ENCODE peak calls at places on chromosomes 6 and 20, in seven cellular contexts. L is esophagus muscularis mucosa, Q is HepG2, V is transverse colon, T is ovary, R is H1, J is sigmoid colon. Z is an unnamed sample.
A peak's percentile ranks its signal among the peaks of the same experiment; 100 is the strongest.

GRCh38 chr6:134636221-134636830 is 313.6 kb downstream of the ALDH8A1 start:
- DNase-seq in L (no peak), Q (no peak), V (peak; percentile 26), T (no peak), R (no peak), J (no peak), Z (no peak)

GRCh38 chr20:51654495-51654894 is 112.0 kb upstream of the NFATC2 start:
- DNase-seq in L (no peak), Q (no peak), V (no peak), T (no peak), R (no peak), J (no peak), Z (no peak)

GRCh38 chr6:93423542-93423941 is 4.2 kb upstream of the EPHA7 start:
- DNase-seq in L (no peak), Q (peak; percentile 62), V (peak; percentile 37), T (peak; percentile 38), R (peak; percentile 58), J (peak; percentile 70), Z (no peak)

GRCh38 chr6:37365791-37366190 is 12.0 kb downstream of the RNF8 start:
- DNase-seq in L (no peak), Q (peak; percentile 42), V (no peak), T (no peak), R (no peak), J (no peak), Z (no peak)

GRCh38 chr6:97815413-97815812 is 532.4 kb upstream of the MMS22L start:
- DNase-seq in L (no peak), Q (no peak), V (no peak), T (no peak), R (no peak), J (no peak), Z (no peak)

GRCh38 chr20:4017051-4017702 is 1.8 kb upstream of the RNF24 start:
- DNase-seq in L (no peak), Q (no peak), V (no peak), T (no peak), R (no peak), J (no peak), Z (no peak)

GRCh38 chr20:9392892-9393857 is 121.2 kb upstream of the LAMP5 start:
- DNase-seq in L (no peak), Q (peak; percentile 31), V (peak; percentile 46), T (peak; percentile 58), R (peak; percentile 65), J (peak; percentile 82), Z (no peak)

GRCh38 chr20:17749979-17750721 is 50.4 kb downstream of the BANF2 start:
- DNase-seq in L (no peak), Q (peak; percentile 52), V (peak; percentile 28), T (peak; percentile 40), R (no peak), J (peak; percentile 76), Z (peak; percentile 86)

GRCh38 chr20:39983183-39983582 is 705.9 kb downstream of the MAFB start:
- DNase-seq in L (no peak), Q (no peak), V (no peak), T (no peak), R (no peak), J (no peak), Z (no peak)

GRCh38 chr6:107555449-107555848 is 65.5 kb downstream of the SOBP start:
- DNase-seq in L (no peak), Q (no peak), V (no peak), T (no peak), R (no peak), J (no peak), Z (no peak)

GRCh38 chr6:135299256-135299655 is 118.1 kb downstream of the MYB start:
- DNase-seq in L (no peak), Q (no peak), V (no peak), T (no peak), R (no peak), J (no peak), Z (no peak)

GRCh38 chr20:4840831-4841230 is 119.1 kb downstream of the PRND start:
- DNase-seq in L (no peak), Q (no peak), V (no peak), T (no peak), R (no peak), J (peak; percentile 0), Z (no peak)

GRCh38 chr6:139323511-139324445 is 32.0 kb upstream of the TXLNB start:
- DNase-seq in L (peak; percentile 94), Q (peak; percentile 7), V (peak; percentile 81), T (peak; percentile 82), R (peak; percentile 56), J (peak; percentile 90), Z (peak; percentile 88)

GRCh38 chr6:44918893-44919292 is 409.2 kb upstream of the RUNX2 start:
- DNase-seq in L (no peak), Q (no peak), V (no peak), T (no peak), R (no peak), J (no peak), Z (no peak)

GRCh38 chr6:149864578-149865535 is 698 bp upstream of the LRP11 start:
- DNase-seq in L (no peak), Q (peak; percentile 75), V (no peak), T (peak; percentile 73), R (no peak), J (peak; percentile 85), Z (no peak)

GRCh38 chr6:26183581-26184408 is 96.6 kb downstream of the HFE start:
- DNase-seq in L (no peak), Q (no peak), V (peak; percentile 68), T (peak; percentile 75), R (peak; percentile 82), J (peak; percentile 88), Z (no peak)

GRCh38 chr20:44736170-44737021 is 9.3 kb upstream of the KCNK15 start:
- DNase-seq in L (no peak), Q (peak; percentile 96), V (peak; percentile 44), T (peak; percentile 81), R (peak; percentile 58), J (peak; percentile 88), Z (no peak)

GRCh38 chr6:145880361-145880760 is 65.8 kb upstream of the FBXO30 start:
- DNase-seq in L (no peak), Q (no peak), V (no peak), T (no peak), R (no peak), J (no peak), Z (no peak)

GRCh38 chr6:73200735-73201134 is 24.6 kb downstream of the KHDC1L start:
- DNase-seq in L (no peak), Q (no peak), V (no peak), T (no peak), R (no peak), J (no peak), Z (no peak)

GRCh38 chr20:53263554-53264438 is 291.6 kb downstream of the TSHZ2 start:
- DNase-seq in L (no peak), Q (no peak), V (no peak), T (no peak), R (no peak), J (no peak), Z (no peak)

GRCh38 chr6:22764521-22764920 is 195.2 kb downstream of the HDGFL1 start:
- DNase-seq in L (no peak), Q (no peak), V (no peak), T (no peak), R (no peak), J (no peak), Z (no peak)

GRCh38 chr20:24962510-24962909 is 13.4 kb downstream of the CST7 start:
- DNase-seq in L (no peak), Q (no peak), V (no peak), T (no peak), R (no peak), J (peak; percentile 24), Z (no peak)

GRCh38 chr20:63405102-63405730 is 44.1 kb upstream of the CHRNA4 start:
- DNase-seq in L (no peak), Q (no peak), V (no peak), T (no peak), R (no peak), J (no peak), Z (no peak)
- H3K27me3 ChIP-seq in L (peaks cover 73% of the 10 kb centered on the region), Q (peaks cover 94% of the 10 kb centered on the region), V (no peaks in the 10 kb centered on the region), T (no peaks in the 10 kb centered on the region), R (no peaks in the 10 kb centered on the region), J (no peaks in the 10 kb centered on the region), Z (peaks cover 61% of the 10 kb centered on the region)

GRCh38 chr6:117906454-117906904 is 585 bp upstream of the SLC35F1 start:
- DNase-seq in L (no peak), Q (no peak), V (no peak), T (no peak), R (no peak), J (no peak), Z (no peak)

GRCh38 chr6:117908246-117909107 is 1.4 kb downstream of the SLC35F1 start:
- DNase-seq in L (peak; percentile 60), Q (no peak), V (no peak), T (no peak), R (no peak), J (no peak), Z (no peak)

GRCh38 chr6:117909638-117910037 is 2.6 kb downstream of the SLC35F1 start:
- DNase-seq in L (no peak), Q (no peak), V (no peak), T (no peak), R (no peak), J (no peak), Z (no peak)

GRCh38 chr6:117907600-117908245 is 659 bp downstream of the SLC35F1 start:
- DNase-seq in L (peak; percentile 34), Q (no peak), V (no peak), T (no peak), R (peak; percentile 78), J (no peak), Z (no peak)

GRCh38 chr6:117906905-117907599 is at the start of gene SLC35F1:
- DNase-seq in L (peak; percentile 84), Q (peak; percentile 5), V (no peak), T (no peak), R (peak; percentile 89), J (no peak), Z (no peak)
- TF ChIP-seq EP300 in L (no peak), Q (no peak), V (no peak), T (no peak), R (no peak), J (no peak), Z (no peak)

GRCh38 chr6:1611572-1612385 is 2.1 kb downstream of the FOXC1 start:
- DNase-seq in L (no peak), Q (peak; percentile 35), V (no peak), T (no peak), R (no peak), J (no peak), Z (no peak)
- H3K27me3 ChIP-seq in L (peaks cover 71% of the 10 kb centered on the region), Q (peaks cover 30% of the 10 kb centered on the region), V (peaks cover 92% of the 10 kb centered on the region), T (no peaks in the 10 kb centered on the region), R (peaks cover 100% of the 10 kb centered on the region), J (peaks cover 77% of the 10 kb centered on the region), Z (peaks cover 80% of the 10 kb centered on the region)

DNA sequence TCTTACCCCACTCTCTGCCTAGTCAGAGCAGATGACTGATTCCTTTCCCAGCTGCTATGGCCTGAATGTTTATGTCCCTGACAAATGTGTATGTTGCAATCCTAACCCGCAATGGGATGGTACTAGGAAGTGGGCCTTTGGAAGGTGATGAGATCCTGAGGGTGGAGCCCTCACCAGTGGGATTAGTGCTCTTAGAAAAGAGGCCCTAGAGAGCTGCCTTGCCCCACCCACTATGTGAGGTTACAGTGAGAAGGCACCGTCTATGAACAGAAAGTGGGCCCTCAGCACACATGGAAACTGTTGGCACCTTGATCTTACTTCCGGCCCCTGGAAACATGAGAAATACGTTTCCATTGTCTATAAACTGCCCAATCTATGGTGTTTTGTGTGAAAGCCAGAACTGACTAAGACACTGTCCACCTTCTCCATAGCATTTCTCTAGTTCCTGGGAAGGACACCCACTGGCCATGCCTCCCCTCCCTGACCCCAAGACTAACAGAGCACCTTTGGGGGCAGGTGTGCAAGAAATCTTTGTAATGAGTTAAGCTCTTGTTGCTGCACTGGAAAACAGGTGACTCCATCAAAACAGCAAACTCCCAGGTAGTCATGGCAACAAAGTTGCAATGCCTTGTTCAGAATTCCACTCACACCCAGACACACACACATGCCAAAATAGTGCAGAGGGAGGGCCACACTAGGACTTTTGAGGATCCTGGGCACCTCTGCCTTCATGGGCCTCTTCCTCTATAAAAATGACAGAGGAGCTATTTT is 16.2 kb downstream of the GABRR2 start:
- DNase-seq in L (peak; percentile 37), Q (peak; percentile 51), V (no peak), T (no peak), R (no peak), J (no peak), Z (no peak)
- TF ChIP-seq EP300 in L (no peak), Q (no peak), V (no peak), T (no peak), R (no peak), J (no peak), Z (no peak)